ENCODE peak calls at places on chromosome 14, in four cellular contexts. N is K562, G is HepG2, L is GM12878. J is an unnamed sample. For H3K4me1, the result is how much of the 10 kb centered on the place peaks cover.

GRCh38 chr14:105939810-105940508 is 413.6 kb downstream of the TMEM121 start:
- DNase-seq in L (no peak), N (no peak), G (no peak), J (no peak)

GRCh38 chr14:96168581-96168980 is 36.1 kb upstream of the BDKRB2 start:
- DNase-seq in L (no peak), N (no peak), G (no peak), J (no peak)

GRCh38 chr14:102196436-102197230 is 56.9 kb downstream of the WDR20 start:
- DNase-seq in G (no peak), L (no peak), N (no peak), J (no peak)

GRCh38 chr14:99234982-99235491 is 37.0 kb downstream of the BCL11B start:
- DNase-seq in G (no peak), L (no peak), N (no peak), J (no peak)

GRCh38 chr14:36974985-36975384 is 197.4 kb downstream of the SLC25A21 start:
- DNase-seq in N (no peak), G (no peak), L (no peak), J (no peak)

GRCh38 chr14:60777856-60778578 is 43.5 kb downstream of the MNAT1 start:
- DNase-seq in G (no peak), L (no peak), N (no peak), J (no peak)

GRCh38 chr14:87332001-87332400 is 661.0 kb downstream of the GALC start:
- DNase-seq in N (no peak), G (no peak), L (no peak), J (no peak)

GRCh38 chr14:99118046-99118721 is 153.8 kb downstream of the BCL11B start:
- DNase-seq in G (no peak), N (no peak), L (no peak), J (peak)

GRCh38 chr14:96121660-96122395 is 82.7 kb downstream of the C14orf132 start:
- DNase-seq in G (no peak), L (no peak), N (no peak), J (no peak)

GRCh38 chr14:33271216-33271615 is 332.5 kb downstream of the NPAS3 start:
- DNase-seq in L (no peak), G (no peak), N (no peak), J (no peak)

GRCh38 chr14:45940318-45940717 is 687.3 kb upstream of the MIS18BP1 start:
- DNase-seq in G (no peak), L (no peak), N (no peak), J (no peak)

GRCh38 chr14:100306506-100307214 is 416 bp upstream of the SLC25A29 start:
- DNase-seq in G (peak), N (peak), L (no peak), J (peak)

DNA sequence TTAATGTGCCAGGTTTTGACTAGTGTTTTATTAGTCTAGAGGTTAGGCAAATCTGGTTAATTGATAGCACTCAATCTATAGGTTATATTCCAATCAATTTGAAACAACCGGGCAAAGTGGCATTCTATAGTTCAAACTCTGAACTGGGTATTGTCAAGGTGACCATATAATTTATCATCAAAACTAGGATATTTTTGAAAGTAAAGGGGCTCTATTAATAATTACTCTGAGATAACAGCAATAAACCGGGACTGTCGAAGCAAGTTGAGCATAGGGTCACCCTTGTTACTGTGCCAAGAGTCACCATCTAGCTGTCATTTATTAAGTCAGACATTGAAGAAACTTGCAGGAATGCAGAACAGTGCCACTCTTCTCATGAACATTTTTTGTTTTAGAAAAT is 321.2 kb downstream of the RAD51B start:
- DNase-seq in L (no peak), G (no peak), N (no peak), J (no peak)
- H3K4me1 ChIP-seq in L (under half), G (under half), N (under half), J (under half)

DNA sequence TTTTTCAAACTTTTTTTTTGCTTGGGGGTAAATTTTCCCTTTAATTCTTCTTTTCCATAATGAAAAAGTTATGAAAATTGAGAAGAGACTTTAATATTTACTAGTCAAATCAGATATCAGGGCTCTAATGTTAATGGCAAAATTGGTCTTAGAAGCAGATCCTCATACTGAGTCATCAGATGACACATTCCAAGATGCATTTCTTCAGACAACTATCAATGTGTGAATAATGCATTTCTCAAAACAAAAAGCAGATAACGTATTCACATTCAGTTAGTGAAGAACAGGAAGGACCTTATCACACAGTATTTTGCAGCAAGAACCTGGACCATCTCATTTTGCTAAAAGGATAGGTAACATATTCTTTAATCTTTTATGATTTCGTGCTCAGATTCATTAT is 130.7 kb downstream of the GPHN start:
- DNase-seq in L (no peak), N (no peak), G (no peak), J (no peak)
- TF ChIP-seq NFIC in L (no peak), N (no peak), G (no peak), J (no peak)

GRCh38 chr14:68816943-68817430 is 24.1 kb upstream of the ZFP36L1 start:
- DNase-seq in N (no peak), L (no peak), G (no peak), J (no peak)
- H3K4me1 ChIP-seq in N (under half), L (half or more), G (half or more), J (under half)

DNA sequence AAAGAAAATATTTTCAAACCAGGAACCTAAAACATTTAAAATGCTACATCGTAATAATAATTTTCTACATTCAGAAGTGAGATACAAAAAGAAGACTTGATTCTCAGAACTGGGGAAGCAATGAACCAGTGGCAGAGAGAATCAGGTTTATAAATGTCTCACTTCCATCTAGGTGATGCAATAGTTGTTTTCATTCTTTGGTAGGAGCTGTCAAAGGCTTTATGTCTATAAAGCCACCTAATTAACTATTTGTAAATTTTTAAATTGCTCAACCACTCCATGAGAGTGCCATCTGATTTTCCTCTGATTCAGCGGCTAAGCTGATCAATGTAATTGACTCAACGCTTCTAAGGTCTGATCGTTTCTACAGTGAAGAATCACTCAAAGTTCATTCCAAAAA is 66.1 kb downstream of the ARMH4 start:
- DNase-seq in L (no peak), G (no peak), N (no peak), J (no peak)
- TF ChIP-seq NFIC in L (no peak), G (no peak), N (no peak), J (no peak)

DNA sequence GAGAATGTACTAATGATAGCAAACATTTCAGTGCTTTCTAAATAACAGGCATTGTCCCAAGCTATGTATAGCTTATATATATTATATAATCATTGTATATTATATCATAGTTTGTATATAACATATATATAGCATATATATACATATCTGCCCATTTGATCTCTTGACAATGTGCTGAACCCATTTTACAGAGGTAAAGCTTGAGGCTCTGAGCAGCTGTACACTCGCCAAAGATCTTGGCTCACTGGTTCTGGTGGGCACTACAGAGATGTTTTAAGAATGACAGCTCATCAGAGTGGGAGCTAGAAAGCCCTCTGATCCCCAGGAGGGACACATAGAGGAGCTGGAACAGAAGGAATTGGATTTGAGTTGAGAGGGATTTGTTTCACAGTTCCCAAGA is 68.2 kb upstream of the ACTN1 start:
- DNase-seq in N (no peak), L (no peak), G (no peak), J (no peak)
- H3K4me1 ChIP-seq in N (under half), L (under half), G (under half), J (under half)

GRCh38 chr14:77043177-77043983 is 14.9 kb upstream of the IRF2BPL start:
- DNase-seq in L (peak), N (no peak), G (peak), J (no peak)
- TF ChIP-seq NFIC in L (peak), N (peak), G (no peak), J (peak)

DNA sequence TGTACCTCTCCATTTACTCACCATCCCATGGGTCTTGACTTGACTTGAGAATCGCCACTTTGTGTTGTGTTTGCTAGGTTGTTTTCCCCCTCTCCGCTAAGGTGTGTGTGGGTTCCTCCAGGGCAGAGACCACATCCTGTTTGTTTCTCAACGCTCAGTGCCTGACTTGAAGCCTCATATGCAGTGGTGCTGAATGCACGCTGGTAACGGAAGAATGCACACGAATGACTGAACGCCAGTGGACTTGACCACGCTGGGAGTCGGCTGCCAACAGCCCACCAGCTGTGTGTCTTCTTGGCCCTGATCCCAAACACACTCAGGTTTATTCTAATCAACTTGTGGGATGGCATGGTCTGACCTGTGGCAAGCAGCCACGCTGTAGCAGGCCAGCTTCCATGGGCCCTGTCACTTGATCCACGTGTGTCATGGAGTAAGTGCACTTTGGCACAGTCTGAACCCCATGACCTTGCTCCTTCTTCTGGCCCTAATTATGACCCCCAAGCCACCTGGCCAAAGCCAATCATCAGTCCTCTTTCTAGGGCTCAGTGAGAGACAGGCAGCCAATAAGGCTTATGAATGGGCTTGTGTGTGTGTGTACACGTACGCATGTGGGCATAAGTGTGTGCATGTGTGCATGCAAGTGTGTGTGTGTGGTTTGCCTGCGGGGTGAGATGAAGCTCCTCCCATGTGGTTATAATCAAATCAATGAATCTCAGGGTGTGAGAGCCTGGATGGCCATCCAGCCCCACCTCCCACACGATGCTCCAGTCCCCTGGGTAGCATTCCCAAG is 6.3 kb upstream of the TC2N start:
- DNase-seq in G (no peak), N (no peak), L (peak), J (no peak)
- H3K4me1 ChIP-seq in G (under half), N (under half), L (under half), J (under half)

GRCh38 chr14:67674139-67674479 is 323 bp downstream of the VTI1B start:
- DNase-seq in L (no peak), N (peak), G (peak), J (peak)
- TF ChIP-seq NFIC in L (no peak), N (no peak), G (no peak), J (no peak)

DNA sequence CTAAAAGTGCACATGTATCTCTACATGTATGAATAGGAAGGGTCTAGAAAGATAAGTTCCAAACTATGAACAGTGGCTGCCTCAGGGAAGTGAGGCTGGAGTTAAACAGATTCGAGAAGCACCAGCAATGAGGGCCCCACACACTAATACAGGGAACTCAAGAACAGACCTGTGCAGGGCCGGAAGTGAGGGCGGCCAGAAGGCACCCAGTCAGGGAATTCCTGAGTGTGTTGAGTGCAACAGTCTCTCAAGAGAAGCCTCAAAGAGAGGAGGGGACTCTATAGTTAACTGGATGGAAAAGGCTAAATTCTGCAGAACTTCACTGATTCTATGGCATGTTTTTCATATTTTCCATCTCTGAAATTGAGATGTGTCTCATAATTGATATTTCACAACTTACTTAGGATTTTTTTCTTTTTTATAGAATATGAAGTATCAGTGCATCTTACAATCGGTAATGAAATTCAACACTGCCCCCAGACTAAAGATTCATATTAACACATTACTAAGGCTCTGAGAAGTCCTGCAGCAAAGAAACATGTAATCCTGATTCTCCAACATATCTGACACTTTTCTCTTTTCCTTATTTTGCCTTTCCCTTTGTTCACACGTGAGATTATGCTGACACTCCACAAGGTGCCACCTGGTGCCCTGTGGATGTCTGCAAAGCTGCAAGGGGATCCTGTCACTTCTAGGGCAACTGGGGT is 61.3 kb downstream of the CHGA start:
- DNase-seq in L (no peak), G (no peak), N (no peak), J (no peak)
- H3K4me1 ChIP-seq in L (under half), G (half or more), N (under half), J (under half)

GRCh38 chr14:104520620-104521410 is 58.7 kb upstream of the C14orf180 start:
- DNase-seq in L (no peak), N (no peak), G (no peak), J (no peak)

GRCh38 chr14:104524726-104525125 is 54.8 kb upstream of the C14orf180 start:
- DNase-seq in G (no peak), L (no peak), N (no peak), J (no peak)

GRCh38 chr14:104523546-104523935 is 56.0 kb upstream of the C14orf180 start:
- DNase-seq in L (no peak), G (no peak), N (no peak), J (no peak)

GRCh38 chr14:104521816-104522745 is 57.5 kb upstream of the C14orf180 start:
- DNase-seq in G (no peak), L (no peak), N (no peak), J (no peak)

DNA sequence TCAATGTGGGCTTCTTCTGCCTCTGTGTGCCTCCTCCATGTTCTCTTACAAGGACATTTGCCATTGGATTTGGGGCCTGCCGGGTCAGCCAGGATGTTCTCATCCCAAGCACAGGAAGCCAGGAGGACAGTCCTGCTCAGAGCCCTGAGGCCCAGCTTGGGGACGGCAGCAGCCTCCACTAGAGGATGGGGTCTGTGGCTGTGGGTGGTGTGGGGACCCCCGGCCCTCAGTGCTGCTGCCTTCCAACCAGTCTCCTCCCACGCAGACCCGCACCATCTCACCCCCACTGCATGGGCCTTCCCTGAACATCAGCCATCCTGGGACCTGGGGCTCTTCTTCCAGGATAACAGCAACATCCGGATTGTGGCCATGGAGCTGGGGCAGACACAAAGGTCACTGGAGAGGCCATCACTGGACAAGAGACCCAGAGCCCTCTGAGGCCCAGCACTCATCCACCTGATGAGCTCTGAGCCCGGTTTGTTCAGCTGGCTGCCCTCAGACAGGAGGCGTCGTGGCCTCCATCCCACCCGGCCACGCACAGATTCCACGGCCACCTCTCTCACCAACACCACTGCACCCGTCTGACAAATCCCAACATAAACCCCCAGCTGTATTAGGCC is 56.5 kb upstream of the C14orf180 start:
- DNase-seq in G (no peak), L (no peak), N (no peak), J (no peak)
- TF ChIP-seq NFIC in G (no peak), L (no peak), N (no peak), J (no peak)

J was measured in SK-N-SH.